ENCODE peak calls at places on chromosome 10, in seven cellular contexts. One of them, this sample, is unnamed.

GRCh38 chr10:125977206-125977605 is 80.8 kb downstream of the FANK1 start:
- DNase-seq in prostate gland: no peak
- DNase-seq in endodermal cell: peak; percentile 69
- DNase-seq in suprapubic skin: no peak
- DNase-seq in lower lobe of right lung: no peak
- DNase-seq in left ventricle myocardium inferior: no peak
- DNase-seq in pancreas: no peak
- DNase-seq in this sample: no peak

GRCh38 chr10:8790390-8790789 is 735.9 kb downstream of the GATA3 start:
- DNase-seq in endodermal cell: no peak
- DNase-seq in pancreas: no peak
- DNase-seq in lower lobe of right lung: no peak
- DNase-seq in left ventricle myocardium inferior: no peak
- DNase-seq in suprapubic skin: no peak
- DNase-seq in prostate gland: peak; percentile 11
- DNase-seq in this sample: no peak

GRCh38 chr10:118730699-118731456 is 23.9 kb downstream of the CACUL1 start:
- DNase-seq in suprapubic skin: no peak
- DNase-seq in left ventricle myocardium inferior: no peak
- DNase-seq in pancreas: no peak
- DNase-seq in prostate gland: no peak
- DNase-seq in lower lobe of right lung: no peak
- DNase-seq in endodermal cell: no peak
- DNase-seq in this sample: no peak

GRCh38 chr10:35639651-35640311 is 2.3 kb downstream of the FZD8 start:
- DNase-seq in lower lobe of right lung: peak; percentile 62
- DNase-seq in suprapubic skin: no peak
- DNase-seq in endodermal cell: peak; percentile 87
- DNase-seq in left ventricle myocardium inferior: peak; percentile 19
- DNase-seq in prostate gland: peak; percentile 20
- DNase-seq in pancreas: peak; percentile 18
- DNase-seq in this sample: peak; percentile 42

GRCh38 chr10:114634607-114634974 is 23.5 kb downstream of the ABLIM1 start:
- DNase-seq in prostate gland: peak; percentile 24
- DNase-seq in pancreas: peak; percentile 53
- DNase-seq in suprapubic skin: no peak
- DNase-seq in lower lobe of right lung: peak; percentile 74
- DNase-seq in endodermal cell: no peak
- DNase-seq in left ventricle myocardium inferior: peak; percentile 54
- DNase-seq in this sample: peak; percentile 82

GRCh38 chr10:22133640-22134624 is 83.9 kb downstream of the EBLN1 start:
- DNase-seq in lower lobe of right lung: no peak
- DNase-seq in pancreas: no peak
- DNase-seq in endodermal cell: no peak
- DNase-seq in left ventricle myocardium inferior: no peak
- DNase-seq in prostate gland: no peak
- DNase-seq in suprapubic skin: no peak
- DNase-seq in this sample: no peak

GRCh38 chr10:120963053-120963533 is 111.9 kb downstream of the WDR11 start:
- DNase-seq in suprapubic skin: no peak
- DNase-seq in lower lobe of right lung: peak; percentile 88
- DNase-seq in prostate gland: no peak
- DNase-seq in endodermal cell: peak; percentile 79
- DNase-seq in pancreas: no peak
- DNase-seq in left ventricle myocardium inferior: no peak
- DNase-seq in this sample: no peak

GRCh38 chr10:122624546-122624945 is 64.0 kb downstream of the DMBT1 start:
- DNase-seq in prostate gland: no peak
- DNase-seq in endodermal cell: no peak
- DNase-seq in lower lobe of right lung: no peak
- DNase-seq in pancreas: no peak
- DNase-seq in left ventricle myocardium inferior: no peak
- DNase-seq in suprapubic skin: no peak
- DNase-seq in this sample: no peak

GRCh38 chr10:30355601-30356000 is 6.5 kb upstream of the MTPAP start:
- DNase-seq in suprapubic skin: peak; percentile 55
- DNase-seq in lower lobe of right lung: no peak
- DNase-seq in prostate gland: no peak
- DNase-seq in endodermal cell: no peak
- DNase-seq in pancreas: no peak
- DNase-seq in left ventricle myocardium inferior: no peak
- DNase-seq in this sample: no peak

GRCh38 chr10:61779950-61780659 is 117.4 kb downstream of the CABCOCO1 start:
- DNase-seq in suprapubic skin: no peak
- DNase-seq in prostate gland: no peak
- DNase-seq in lower lobe of right lung: peak; percentile 51
- DNase-seq in left ventricle myocardium inferior: no peak
- DNase-seq in pancreas: no peak
- DNase-seq in endodermal cell: no peak
- DNase-seq in this sample: peak; percentile 23

GRCh38 chr10:66455304-66455703 is 470.5 kb upstream of the LRRTM3 start:
- DNase-seq in left ventricle myocardium inferior: no peak
- DNase-seq in endodermal cell: no peak
- DNase-seq in suprapubic skin: no peak
- DNase-seq in lower lobe of right lung: no peak
- DNase-seq in prostate gland: no peak
- DNase-seq in pancreas: no peak
- DNase-seq in this sample: no peak

GRCh38 chr10:99678921-99679320 is 19.6 kb downstream of the ENTPD7 start:
- DNase-seq in endodermal cell: no peak
- DNase-seq in prostate gland: no peak
- DNase-seq in lower lobe of right lung: no peak
- DNase-seq in left ventricle myocardium inferior: no peak
- DNase-seq in suprapubic skin: no peak
- DNase-seq in pancreas: no peak
- DNase-seq in this sample: no peak

DNA sequence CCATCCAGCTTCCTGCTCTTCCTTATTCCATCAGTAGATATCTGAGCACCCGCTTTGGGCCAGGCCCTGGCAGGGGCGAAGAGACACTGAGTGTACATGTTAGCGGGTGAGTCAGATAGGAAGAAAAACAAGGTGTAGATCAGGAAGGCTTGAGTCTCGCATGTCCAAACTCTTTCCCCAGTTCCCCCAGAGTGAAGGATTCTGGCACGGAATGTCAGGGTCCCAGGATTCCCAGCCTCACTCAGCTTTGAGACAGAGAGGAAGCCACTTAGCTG is 24.1 kb upstream of the CHST15 start:
- DNase-seq in pancreas: no peak
- DNase-seq in left ventricle myocardium inferior: no peak
- DNase-seq in endodermal cell: no peak
- DNase-seq in lower lobe of right lung: no peak
- DNase-seq in suprapubic skin: no peak
- DNase-seq in prostate gland: no peak
- DNase-seq in this sample: no peak
- H3K4me1 ChIP-seq in pancreas: no peaks in the 10 kb centered on the region
- H3K4me1 ChIP-seq in left ventricle myocardium inferior: peaks cover 35% of the 10 kb centered on the region
- H3K4me1 ChIP-seq in endodermal cell: no peaks in the 10 kb centered on the region
- H3K4me1 ChIP-seq in lower lobe of right lung: peaks cover 29% of the 10 kb centered on the region
- H3K4me1 ChIP-seq in suprapubic skin: peaks cover 17% of the 10 kb centered on the region
- H3K4me1 ChIP-seq in prostate gland: no peaks in the 10 kb centered on the region
- H3K4me1 ChIP-seq in this sample: no peaks in the 10 kb centered on the region

GRCh38 chr10:75231672-75232581 is 3.8 kb downstream of the COMTD1 start:
- DNase-seq in pancreas: no peak
- DNase-seq in lower lobe of right lung: no peak
- DNase-seq in suprapubic skin: peak; percentile 23
- DNase-seq in left ventricle myocardium inferior: no peak
- DNase-seq in prostate gland: no peak
- DNase-seq in endodermal cell: peak; percentile 43
- DNase-seq in this sample: no peak

GRCh38 chr10:75234017-75234682 is 1.6 kb downstream of the COMTD1 start:
- DNase-seq in left ventricle myocardium inferior: peak; percentile 93
- DNase-seq in prostate gland: peak; percentile 97
- DNase-seq in pancreas: peak; percentile 98
- DNase-seq in lower lobe of right lung: peak; percentile 97
- DNase-seq in endodermal cell: peak; percentile 100
- DNase-seq in suprapubic skin: peak; percentile 98
- DNase-seq in this sample: peak; percentile 93

GRCh38 chr10:75235375-75236177 is at the start of gene COMTD1:
- DNase-seq in lower lobe of right lung: peak; percentile 98
- DNase-seq in pancreas: peak; percentile 97
- DNase-seq in prostate gland: peak; percentile 95
- DNase-seq in endodermal cell: peak; percentile 99
- DNase-seq in suprapubic skin: peak; percentile 97
- DNase-seq in left ventricle myocardium inferior: peak; percentile 93
- DNase-seq in this sample: peak; percentile 93

GRCh38 chr10:75234683-75235374 is 928 bp downstream of the COMTD1 start:
- DNase-seq in endodermal cell: peak; percentile 90
- DNase-seq in left ventricle myocardium inferior: no peak
- DNase-seq in prostate gland: no peak
- DNase-seq in pancreas: no peak
- DNase-seq in suprapubic skin: peak; percentile 82
- DNase-seq in lower lobe of right lung: no peak
- DNase-seq in this sample: peak; percentile 38

DNA sequence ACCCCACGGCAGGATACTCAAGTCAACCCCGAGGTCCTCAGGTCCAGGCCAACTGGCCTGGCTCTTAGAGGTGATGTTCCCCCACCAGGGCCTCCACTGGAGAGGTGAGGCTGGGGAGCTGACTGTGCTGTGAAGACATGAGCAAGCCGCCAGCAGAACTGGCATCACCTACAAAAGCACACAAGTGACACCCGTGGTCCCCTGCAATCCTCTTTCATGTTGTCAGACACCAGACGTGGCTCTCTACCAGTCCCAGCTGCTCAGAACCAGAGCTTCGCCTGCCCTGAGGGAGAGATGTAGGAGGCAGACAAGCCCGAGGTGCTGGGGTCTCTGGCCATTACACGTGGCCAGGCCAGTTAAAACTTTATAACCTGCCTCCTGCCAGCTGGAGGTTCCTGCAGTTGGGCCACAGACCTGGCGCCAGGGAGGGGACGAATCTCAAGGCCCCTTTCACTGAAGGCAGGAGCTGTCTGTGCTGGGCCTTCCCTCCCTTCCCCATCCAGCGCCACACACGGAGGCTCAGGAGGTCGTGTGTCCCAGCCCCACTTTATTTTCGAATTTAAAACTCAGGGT is 2.2 kb downstream of the COMTD1 start:
- DNase-seq in endodermal cell: no peak
- DNase-seq in pancreas: no peak
- DNase-seq in suprapubic skin: peak; percentile 81
- DNase-seq in left ventricle myocardium inferior: no peak
- DNase-seq in lower lobe of right lung: no peak
- DNase-seq in prostate gland: no peak
- DNase-seq in this sample: no peak
- H3K4me3 ChIP-seq in endodermal cell: peak overlapping the region; percentile 66
- H3K4me3 ChIP-seq in pancreas: no peak overlapping the region
- H3K4me3 ChIP-seq in suprapubic skin: peak overlapping the region; percentile 91
- H3K4me3 ChIP-seq in left ventricle myocardium inferior: peak overlapping the region; percentile 91
- H3K4me3 ChIP-seq in lower lobe of right lung: peak overlapping the region; percentile 97
- H3K4me3 ChIP-seq in prostate gland: peak overlapping the region; percentile 68
- H3K4me3 ChIP-seq in this sample: no peak overlapping the region

GRCh38 chr10:75999515-76000209 is 568.2 kb downstream of the LRMDA start:
- DNase-seq in left ventricle myocardium inferior: no peak
- DNase-seq in prostate gland: no peak
- DNase-seq in suprapubic skin: no peak
- DNase-seq in endodermal cell: no peak
- DNase-seq in pancreas: no peak
- DNase-seq in lower lobe of right lung: no peak
- DNase-seq in this sample: no peak

GRCh38 chr10:76001019-76001418 is 569.6 kb downstream of the LRMDA start:
- DNase-seq in lower lobe of right lung: no peak
- DNase-seq in suprapubic skin: no peak
- DNase-seq in left ventricle myocardium inferior: no peak
- DNase-seq in pancreas: no peak
- DNase-seq in prostate gland: no peak
- DNase-seq in endodermal cell: no peak
- DNase-seq in this sample: no peak

GRCh38 chr10:76001461-76001860 is 570.0 kb downstream of the LRMDA start:
- DNase-seq in lower lobe of right lung: no peak
- DNase-seq in suprapubic skin: no peak
- DNase-seq in left ventricle myocardium inferior: no peak
- DNase-seq in pancreas: no peak
- DNase-seq in endodermal cell: no peak
- DNase-seq in prostate gland: no peak
- DNase-seq in this sample: no peak

GRCh38 chr10:76002262-76002854 is 570.9 kb downstream of the LRMDA start:
- DNase-seq in pancreas: no peak
- DNase-seq in left ventricle myocardium inferior: no peak
- DNase-seq in suprapubic skin: no peak
- DNase-seq in lower lobe of right lung: no peak
- DNase-seq in endodermal cell: no peak
- DNase-seq in prostate gland: no peak
- DNase-seq in this sample: no peak

GRCh38 chr10:76000550-76000949 is 569.1 kb downstream of the LRMDA start:
- DNase-seq in suprapubic skin: no peak
- DNase-seq in left ventricle myocardium inferior: no peak
- DNase-seq in prostate gland: no peak
- DNase-seq in pancreas: no peak
- DNase-seq in lower lobe of right lung: no peak
- DNase-seq in endodermal cell: no peak
- DNase-seq in this sample: no peak
- H3K27ac ChIP-seq in suprapubic skin: no peak overlapping the region
- H3K27ac ChIP-seq in left ventricle myocardium inferior: no peak overlapping the region
- H3K27ac ChIP-seq in prostate gland: no peak overlapping the region
- H3K27ac ChIP-seq in pancreas: no peak overlapping the region
- H3K27ac ChIP-seq in lower lobe of right lung: no peak overlapping the region
- H3K27ac ChIP-seq in endodermal cell: no peak overlapping the region
- H3K27ac ChIP-seq in this sample: no peak overlapping the region

GRCh38 chr10:71845410-71846406 is 5.3 kb downstream of the PSAP start:
- DNase-seq in pancreas: no peak
- DNase-seq in endodermal cell: no peak
- DNase-seq in suprapubic skin: no peak
- DNase-seq in prostate gland: no peak
- DNase-seq in left ventricle myocardium inferior: no peak
- DNase-seq in lower lobe of right lung: no peak
- DNase-seq in this sample: no peak

GRCh38 chr10:71847418-71847817 is 3.6 kb downstream of the PSAP start:
- DNase-seq in suprapubic skin: no peak
- DNase-seq in pancreas: no peak
- DNase-seq in left ventricle myocardium inferior: no peak
- DNase-seq in endodermal cell: no peak
- DNase-seq in lower lobe of right lung: no peak
- DNase-seq in prostate gland: no peak
- DNase-seq in this sample: no peak

GRCh38 chr10:71848325-71849277 is 2.5 kb downstream of the PSAP start:
- DNase-seq in pancreas: no peak
- DNase-seq in endodermal cell: no peak
- DNase-seq in lower lobe of right lung: no peak
- DNase-seq in left ventricle myocardium inferior: no peak
- DNase-seq in prostate gland: no peak
- DNase-seq in suprapubic skin: no peak
- DNase-seq in this sample: no peak

GRCh38 chr10:71844695-71845094 is 6.4 kb downstream of the PSAP start:
- DNase-seq in prostate gland: no peak
- DNase-seq in suprapubic skin: no peak
- DNase-seq in pancreas: no peak
- DNase-seq in left ventricle myocardium inferior: no peak
- DNase-seq in endodermal cell: no peak
- DNase-seq in lower lobe of right lung: no peak
- DNase-seq in this sample: no peak

DNA sequence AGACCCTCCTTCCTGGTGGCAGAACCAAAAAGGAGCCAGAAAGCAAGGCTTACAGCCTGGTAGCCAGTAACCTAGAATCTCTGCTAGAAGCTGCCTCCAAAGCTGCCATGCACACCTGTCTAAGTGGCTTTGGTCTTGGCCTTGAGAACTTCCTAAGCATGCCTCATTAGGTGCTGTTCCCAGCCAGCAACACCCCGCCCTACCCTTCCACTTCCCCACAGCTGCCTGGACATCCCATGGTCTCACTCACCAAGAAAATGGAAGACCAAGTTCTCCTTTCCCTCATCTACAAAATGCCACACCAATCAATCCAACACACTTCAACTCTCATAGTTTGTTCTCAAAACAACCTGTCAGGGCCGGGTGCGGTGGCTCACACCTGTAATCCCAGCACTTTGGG is 4.2 kb downstream of the PSAP start:
- DNase-seq in suprapubic skin: no peak
- DNase-seq in endodermal cell: no peak
- DNase-seq in pancreas: peak; percentile 68
- DNase-seq in prostate gland: no peak
- DNase-seq in left ventricle myocardium inferior: no peak
- DNase-seq in lower lobe of right lung: peak; percentile 53
- DNase-seq in this sample: no peak
- H3K4me1 ChIP-seq in suprapubic skin: peaks cover 79% of the 10 kb centered on the region
- H3K4me1 ChIP-seq in endodermal cell: peaks cover 7% of the 10 kb centered on the region
- H3K4me1 ChIP-seq in pancreas: peaks cover 17% of the 10 kb centered on the region
- H3K4me1 ChIP-seq in prostate gland: peaks cover 6% of the 10 kb centered on the region
- H3K4me1 ChIP-seq in left ventricle myocardium inferior: peaks cover 98% of the 10 kb centered on the region
- H3K4me1 ChIP-seq in lower lobe of right lung: peaks cover 79% of the 10 kb centered on the region
- H3K4me1 ChIP-seq in this sample: peaks cover 20% of the 10 kb centered on the region

This sample was measured in ovary.